ENCODE peak calls at places on chromosomes 1 and 21, in ten cellular contexts. One of them, this sample, is unnamed. For H3K36me3 and H3K9me3, the result is how much of the 10 kb centered on the place peaks cover.

GRCh38 chr21:32484706-32485380 is 72.3 kb downstream of the EVA1C start:
- DNase-seq in tibial nerve: no peak
- DNase-seq in IMR-90: no peak
- DNase-seq in ascending aorta: no peak
- DNase-seq in aorta: peak
- DNase-seq in upper lobe of left lung: peak
- DNase-seq in adrenal gland: peak
- DNase-seq in colonic mucosa: peak
- DNase-seq in pancreas: no peak
- DNase-seq in CD8-positive, alpha-beta T cell: no peak
- DNase-seq in this sample: peak

GRCh38 chr1:54297596-54298283 is 97.8 kb downstream of the MRPL37 start:
- DNase-seq in tibial nerve: no peak
- DNase-seq in IMR-90: no peak
- DNase-seq in ascending aorta: no peak
- DNase-seq in aorta: no peak
- DNase-seq in upper lobe of left lung: no peak
- DNase-seq in adrenal gland: no peak
- DNase-seq in colonic mucosa: peak
- DNase-seq in pancreas: no peak
- DNase-seq in CD8-positive, alpha-beta T cell: no peak
- DNase-seq in this sample: no peak

GRCh38 chr1:64112281-64112680 is 91.1 kb upstream of the UBE2U start:
- DNase-seq in tibial nerve: no peak
- DNase-seq in IMR-90: peak
- DNase-seq in ascending aorta: no peak
- DNase-seq in aorta: no peak
- DNase-seq in upper lobe of left lung: no peak
- DNase-seq in adrenal gland: no peak
- DNase-seq in colonic mucosa: no peak
- DNase-seq in pancreas: no peak
- DNase-seq in CD8-positive, alpha-beta T cell: no peak
- DNase-seq in this sample: no peak

GRCh38 chr21:38987551-38988210 is 182.0 kb downstream of the ETS2 start:
- DNase-seq in tibial nerve: no peak
- DNase-seq in IMR-90: no peak
- DNase-seq in ascending aorta: no peak
- DNase-seq in aorta: peak
- DNase-seq in upper lobe of left lung: no peak
- DNase-seq in adrenal gland: no peak
- DNase-seq in colonic mucosa: no peak
- DNase-seq in pancreas: no peak
- DNase-seq in CD8-positive, alpha-beta T cell: no peak
- DNase-seq in this sample: no peak

GRCh38 chr1:7755448-7755847 is 15.6 kb upstream of the VAMP3 start:
- DNase-seq in tibial nerve: no peak
- DNase-seq in IMR-90: peak
- DNase-seq in ascending aorta: no peak
- DNase-seq in aorta: no peak
- DNase-seq in upper lobe of left lung: no peak
- DNase-seq in adrenal gland: no peak
- DNase-seq in colonic mucosa: no peak
- DNase-seq in pancreas: no peak
- DNase-seq in CD8-positive, alpha-beta T cell: no peak
- DNase-seq in this sample: no peak

GRCh38 chr1:111921948-111922347 is 67.5 kb downstream of the KCND3 start:
- DNase-seq in tibial nerve: no peak
- DNase-seq in IMR-90: no peak
- DNase-seq in ascending aorta: no peak
- DNase-seq in aorta: no peak
- DNase-seq in upper lobe of left lung: no peak
- DNase-seq in adrenal gland: no peak
- DNase-seq in colonic mucosa: no peak
- DNase-seq in pancreas: no peak
- DNase-seq in CD8-positive, alpha-beta T cell: no peak
- DNase-seq in this sample: no peak

GRCh38 chr1:212699104-212699838 is 369 bp downstream of the BATF3 start:
- DNase-seq in tibial nerve: no peak
- DNase-seq in IMR-90: peak
- DNase-seq in ascending aorta: no peak
- DNase-seq in aorta: peak
- DNase-seq in upper lobe of left lung: peak
- DNase-seq in adrenal gland: peak
- DNase-seq in colonic mucosa: peak
- DNase-seq in pancreas: peak
- DNase-seq in CD8-positive, alpha-beta T cell: peak
- DNase-seq in this sample: peak

GRCh38 chr21:42195378-42196031 is 23.4 kb upstream of the ABCG1 start:
- DNase-seq in tibial nerve: no peak
- DNase-seq in IMR-90: peak
- DNase-seq in ascending aorta: no peak
- DNase-seq in aorta: peak
- DNase-seq in upper lobe of left lung: peak
- DNase-seq in adrenal gland: peak
- DNase-seq in colonic mucosa: no peak
- DNase-seq in pancreas: no peak
- DNase-seq in CD8-positive, alpha-beta T cell: no peak
- DNase-seq in this sample: no peak

GRCh38 chr1:196661345-196661744 is 9.5 kb downstream of the CFH start:
- DNase-seq in tibial nerve: no peak
- DNase-seq in IMR-90: no peak
- DNase-seq in ascending aorta: no peak
- DNase-seq in aorta: no peak
- DNase-seq in upper lobe of left lung: no peak
- DNase-seq in adrenal gland: no peak
- DNase-seq in colonic mucosa: no peak
- DNase-seq in pancreas: no peak
- DNase-seq in CD8-positive, alpha-beta T cell: no peak
- DNase-seq in this sample: no peak

GRCh38 chr1:10679521-10680220 is 116.8 kb downstream of the CASZ1 start:
- DNase-seq in tibial nerve: no peak
- DNase-seq in IMR-90: peak
- DNase-seq in ascending aorta: no peak
- DNase-seq in aorta: no peak
- DNase-seq in upper lobe of left lung: peak
- DNase-seq in adrenal gland: peak
- DNase-seq in colonic mucosa: peak
- DNase-seq in pancreas: no peak
- DNase-seq in CD8-positive, alpha-beta T cell: no peak
- DNase-seq in this sample: no peak

GRCh38 chr1:66589326-66589725 is 55.4 kb downstream of the SGIP1 start:
- DNase-seq in tibial nerve: no peak
- DNase-seq in IMR-90: no peak
- DNase-seq in ascending aorta: no peak
- DNase-seq in aorta: no peak
- DNase-seq in upper lobe of left lung: no peak
- DNase-seq in adrenal gland: no peak
- DNase-seq in colonic mucosa: no peak
- DNase-seq in pancreas: no peak
- DNase-seq in CD8-positive, alpha-beta T cell: no peak
- DNase-seq in this sample: no peak

GRCh38 chr1:89953072-89953626 is 41.8 kb upstream of the ZNF326 start:
- DNase-seq in tibial nerve: no peak
- DNase-seq in IMR-90: peak
- DNase-seq in ascending aorta: no peak
- DNase-seq in aorta: no peak
- DNase-seq in upper lobe of left lung: peak
- DNase-seq in adrenal gland: peak
- DNase-seq in colonic mucosa: peak
- DNase-seq in pancreas: no peak
- DNase-seq in CD8-positive, alpha-beta T cell: peak
- DNase-seq in this sample: no peak

GRCh38 chr1:25182629-25183028 is 49.7 kb downstream of the SYF2 start:
- DNase-seq in tibial nerve: no peak
- DNase-seq in IMR-90: peak
- DNase-seq in ascending aorta: no peak
- DNase-seq in aorta: no peak
- DNase-seq in upper lobe of left lung: no peak
- DNase-seq in adrenal gland: no peak
- DNase-seq in colonic mucosa: no peak
- DNase-seq in pancreas: no peak
- DNase-seq in CD8-positive, alpha-beta T cell: no peak
- DNase-seq in this sample: no peak

GRCh38 chr21:42025392-42026071 is 15.4 kb upstream of the ZBTB21 start:
- DNase-seq in tibial nerve: no peak
- DNase-seq in IMR-90: peak
- DNase-seq in ascending aorta: no peak
- DNase-seq in aorta: no peak
- DNase-seq in upper lobe of left lung: no peak
- DNase-seq in adrenal gland: peak
- DNase-seq in colonic mucosa: no peak
- DNase-seq in pancreas: no peak
- DNase-seq in CD8-positive, alpha-beta T cell: no peak
- DNase-seq in this sample: no peak

GRCh38 chr1:180837025-180837424 is 75.7 kb upstream of the KIAA1614 start:
- DNase-seq in tibial nerve: no peak
- DNase-seq in IMR-90: no peak
- DNase-seq in ascending aorta: no peak
- DNase-seq in aorta: no peak
- DNase-seq in upper lobe of left lung: no peak
- DNase-seq in adrenal gland: no peak
- DNase-seq in colonic mucosa: no peak
- DNase-seq in pancreas: no peak
- DNase-seq in CD8-positive, alpha-beta T cell: no peak
- DNase-seq in this sample: no peak

GRCh38 chr1:166858726-166859419 is 17.2 kb downstream of the TADA1 start:
- DNase-seq in tibial nerve: no peak
- DNase-seq in IMR-90: no peak
- DNase-seq in ascending aorta: no peak
- DNase-seq in aorta: no peak
- DNase-seq in upper lobe of left lung: no peak
- DNase-seq in adrenal gland: no peak
- DNase-seq in colonic mucosa: no peak
- DNase-seq in pancreas: no peak
- DNase-seq in CD8-positive, alpha-beta T cell: no peak
- DNase-seq in this sample: no peak
- H3K36me3 ChIP-seq in tibial nerve: half or more
- H3K36me3 ChIP-seq in IMR-90: under half
- H3K36me3 ChIP-seq in ascending aorta: under half
- H3K36me3 ChIP-seq in aorta: under half
- H3K36me3 ChIP-seq in upper lobe of left lung: under half
- H3K36me3 ChIP-seq in adrenal gland: under half
- H3K36me3 ChIP-seq in colonic mucosa: under half
- H3K36me3 ChIP-seq in pancreas: under half
- H3K36me3 ChIP-seq in CD8-positive, alpha-beta T cell: under half
- H3K36me3 ChIP-seq in this sample: under half

GRCh38 chr1:46718340-46718726 is 581 bp downstream of the EFCAB14 start:
- DNase-seq in tibial nerve: no peak
- DNase-seq in IMR-90: no peak
- DNase-seq in ascending aorta: no peak
- DNase-seq in aorta: no peak
- DNase-seq in upper lobe of left lung: no peak
- DNase-seq in adrenal gland: no peak
- DNase-seq in colonic mucosa: peak
- DNase-seq in pancreas: no peak
- DNase-seq in CD8-positive, alpha-beta T cell: no peak
- DNase-seq in this sample: no peak
- H3K27ac ChIP-seq in tibial nerve: peak
- H3K27ac ChIP-seq in IMR-90: peak
- H3K27ac ChIP-seq in ascending aorta: peak
- H3K27ac ChIP-seq in aorta: no peak
- H3K27ac ChIP-seq in upper lobe of left lung: peak
- H3K27ac ChIP-seq in adrenal gland: peak
- H3K27ac ChIP-seq in colonic mucosa: peak
- H3K27ac ChIP-seq in pancreas: peak
- H3K27ac ChIP-seq in CD8-positive, alpha-beta T cell: peak
- H3K27ac ChIP-seq in this sample: peak

GRCh38 chr21:30831194-30831765 is 1.7 kb upstream of the KRTAP7-1 start:
- DNase-seq in tibial nerve: no peak
- DNase-seq in IMR-90: no peak
- DNase-seq in ascending aorta: no peak
- DNase-seq in aorta: no peak
- DNase-seq in upper lobe of left lung: no peak
- DNase-seq in adrenal gland: peak
- DNase-seq in colonic mucosa: peak
- DNase-seq in pancreas: no peak
- DNase-seq in CD8-positive, alpha-beta T cell: no peak
- DNase-seq in this sample: no peak

GRCh38 chr21:30829659-30830058 is at the start of gene KRTAP7-1:
- DNase-seq in tibial nerve: no peak
- DNase-seq in IMR-90: no peak
- DNase-seq in ascending aorta: no peak
- DNase-seq in aorta: no peak
- DNase-seq in upper lobe of left lung: no peak
- DNase-seq in adrenal gland: no peak
- DNase-seq in colonic mucosa: no peak
- DNase-seq in pancreas: no peak
- DNase-seq in CD8-positive, alpha-beta T cell: no peak
- DNase-seq in this sample: no peak
- H3K9me3 ChIP-seq in tibial nerve: under half
- H3K9me3 ChIP-seq in IMR-90: under half
- H3K9me3 ChIP-seq in ascending aorta: under half
- H3K9me3 ChIP-seq in aorta: under half
- H3K9me3 ChIP-seq in upper lobe of left lung: under half
- H3K9me3 ChIP-seq in adrenal gland: under half
- H3K9me3 ChIP-seq in colonic mucosa: under half
- H3K9me3 ChIP-seq in pancreas: under half
- H3K9me3 ChIP-seq in CD8-positive, alpha-beta T cell: under half
- H3K9me3 ChIP-seq in this sample: under half

DNA sequence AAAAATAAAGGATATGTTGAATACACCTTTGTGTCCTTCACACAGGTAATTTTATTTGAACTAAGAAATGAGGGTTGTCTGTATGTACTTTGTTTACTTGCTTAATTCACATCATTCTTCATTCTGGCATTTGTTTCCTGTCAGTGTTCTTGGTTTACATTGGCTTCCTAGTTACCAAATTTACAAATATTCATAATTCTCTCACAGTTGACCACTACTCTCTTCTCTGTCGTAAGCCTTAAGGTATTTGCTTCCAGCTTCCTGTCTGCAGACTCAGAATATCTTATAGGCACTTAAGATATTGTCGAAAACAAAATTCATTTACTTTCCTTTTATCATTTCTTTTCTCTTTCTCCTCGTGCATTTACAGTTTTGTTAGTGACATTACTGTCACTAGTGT is 15.9 kb downstream of the RNPC3 start:
- DNase-seq in tibial nerve: no peak
- DNase-seq in IMR-90: peak
- DNase-seq in ascending aorta: no peak
- DNase-seq in aorta: no peak
- DNase-seq in upper lobe of left lung: no peak
- DNase-seq in adrenal gland: no peak
- DNase-seq in colonic mucosa: no peak
- DNase-seq in pancreas: no peak
- DNase-seq in CD8-positive, alpha-beta T cell: no peak
- DNase-seq in this sample: no peak
- H3K36me3 ChIP-seq in tibial nerve: half or more
- H3K36me3 ChIP-seq in IMR-90: under half
- H3K36me3 ChIP-seq in ascending aorta: half or more
- H3K36me3 ChIP-seq in aorta: under half
- H3K36me3 ChIP-seq in upper lobe of left lung: half or more
- H3K36me3 ChIP-seq in adrenal gland: under half
- H3K36me3 ChIP-seq in colonic mucosa: under half
- H3K36me3 ChIP-seq in pancreas: half or more
- H3K36me3 ChIP-seq in CD8-positive, alpha-beta T cell: half or more
- H3K36me3 ChIP-seq in this sample: under half

GRCh38 chr1:248155927-248156326 is 11.0 kb downstream of the OR2M5 start:
- DNase-seq in tibial nerve: no peak
- DNase-seq in IMR-90: no peak
- DNase-seq in ascending aorta: no peak
- DNase-seq in aorta: no peak
- DNase-seq in upper lobe of left lung: no peak
- DNase-seq in adrenal gland: no peak
- DNase-seq in colonic mucosa: no peak
- DNase-seq in pancreas: no peak
- DNase-seq in CD8-positive, alpha-beta T cell: no peak
- DNase-seq in this sample: no peak

GRCh38 chr1:248152056-248152827 is 7.3 kb downstream of the OR2M5 start:
- DNase-seq in tibial nerve: no peak
- DNase-seq in IMR-90: no peak
- DNase-seq in ascending aorta: no peak
- DNase-seq in aorta: no peak
- DNase-seq in upper lobe of left lung: no peak
- DNase-seq in adrenal gland: no peak
- DNase-seq in colonic mucosa: no peak
- DNase-seq in pancreas: no peak
- DNase-seq in CD8-positive, alpha-beta T cell: no peak
- DNase-seq in this sample: no peak
- H3K27ac ChIP-seq in tibial nerve: no peak
- H3K27ac ChIP-seq in IMR-90: no peak
- H3K27ac ChIP-seq in ascending aorta: no peak
- H3K27ac ChIP-seq in aorta: no peak
- H3K27ac ChIP-seq in upper lobe of left lung: no peak
- H3K27ac ChIP-seq in adrenal gland: no peak
- H3K27ac ChIP-seq in colonic mucosa: no peak
- H3K27ac ChIP-seq in pancreas: no peak
- H3K27ac ChIP-seq in CD8-positive, alpha-beta T cell: no peak
- H3K27ac ChIP-seq in this sample: no peak